ENCODE peak calls at places on chromosome 13, in five cellular contexts. J is neural progenitor cell, F is fibroblast of lung, W is PC-9, O is GM12878. D is an unnamed sample.

GRCh38 chr13:98925949-98926348 is 51.9 kb downstream of the DOCK9 start:
- DNase-seq in J (no peak), F (no peak), W (no peak), O (no peak), D (no peak)

GRCh38 chr13:81577601-81578000 is 1236.7 kb upstream of the SPRY2 start:
- DNase-seq in J (no peak), F (no peak), W (no peak), O (no peak), D (no peak)

GRCh38 chr13:30338331-30338851 is 31.0 kb upstream of the KATNAL1 start:
- DNase-seq in J (no peak), F (peak; percentile 14), W (peak; percentile 43), O (no peak), D (no peak)

GRCh38 chr13:20151016-20151415 is 9.8 kb downstream of the GJA3 start:
- DNase-seq in J (no peak), F (no peak), W (no peak), O (no peak), D (no peak)

GRCh38 chr13:63910406-63910957 is 2494.8 kb upstream of the PCDH20 start:
- DNase-seq in J (peak; percentile 66), F (peak; percentile 39), W (no peak), O (no peak), D (no peak)

GRCh38 chr13:31859546-31859945 is 120.2 kb downstream of the RXFP2 start:
- DNase-seq in J (no peak), F (no peak), W (no peak), O (no peak), D (no peak)

GRCh38 chr13:30341815-30342570 is 34.6 kb upstream of the KATNAL1 start:
- DNase-seq in J (no peak), F (peak; percentile 91), W (peak; percentile 70), O (no peak), D (peak; percentile 62)

GRCh38 chr13:20132052-20132634 is 28.7 kb downstream of the GJA3 start:
- DNase-seq in J (no peak), F (no peak), W (no peak), O (no peak), D (no peak)

GRCh38 chr13:45333973-45334922 is 6.7 kb downstream of the TPT1 start:
- DNase-seq in J (no peak), F (no peak), W (no peak), O (no peak), D (no peak)

GRCh38 chr13:51175001-51175400 is 47.2 kb upstream of the FAM124A start:
- DNase-seq in J (no peak), F (no peak), W (no peak), O (no peak), D (no peak)

GRCh38 chr13:20191902-20192469 is 752 bp downstream of the GJB2 start:
- DNase-seq in J (peak; percentile 76), F (no peak), W (peak; percentile 15), O (no peak), D (peak; percentile 75)

GRCh38 chr13:99501952-99502310 is 659 bp downstream of the TM9SF2 start:
- DNase-seq in J (no peak), F (peak; percentile 23), W (no peak), O (no peak), D (peak; percentile 55)

GRCh38 chr13:39370048-39370447 is 232.9 kb downstream of the LHFPL6 start:
- DNase-seq in J (no peak), F (no peak), W (no peak), O (no peak), D (no peak)

GRCh38 chr13:32426191-32426980 is 1.5 kb downstream of the N4BP2L1 start:
- DNase-seq in J (no peak), F (peak; percentile 31), W (no peak), O (peak; percentile 73), D (peak; percentile 43)

GRCh38 chr13:51826606-51827005 is 18.4 kb downstream of the TMEM272 start:
- DNase-seq in J (no peak), F (no peak), W (no peak), O (no peak), D (no peak)

GRCh38 chr13:112955271-112955937 is 13.6 kb upstream of the MCF2L start:
- DNase-seq in J (no peak), F (no peak), W (no peak), O (no peak), D (no peak)

GRCh38 chr13:111388851-111389500 is 68.5 kb downstream of the TEX29 start:
- DNase-seq in J (no peak), F (no peak), W (no peak), O (no peak), D (no peak)

GRCh38 chr13:38656699-38657098 is 30.2 kb upstream of the FREM2 start:
- DNase-seq in J (no peak), F (no peak), W (no peak), O (no peak), D (no peak)

GRCh38 chr13:98103942-98104880 is 38.7 kb upstream of the FARP1 start:
- DNase-seq in J (no peak), F (peak; percentile 23), W (no peak), O (no peak), D (no peak)

GRCh38 chr13:76795701-76796695 is 90.2 kb downstream of the KCTD12 start:
- DNase-seq in J (no peak), F (peak; percentile 45), W (no peak), O (no peak), D (no peak)

GRCh38 chr13:94656766-94657165 is 55.1 kb downstream of the GPR180 start:
- DNase-seq in J (no peak), F (peak; percentile 96), W (no peak), O (peak; percentile 12), D (no peak)

GRCh38 chr13:87893982-87894527 is 222.9 kb downstream of the SLITRK5 start:
- DNase-seq in J (no peak), F (no peak), W (no peak), O (no peak), D (no peak)

GRCh38 chr13:105063676-105064075 is 1471.8 kb downstream of the EFNB2 start:
- DNase-seq in J (no peak), F (no peak), W (no peak), O (no peak), D (no peak)

GRCh38 chr13:98751397-98752110 is 918 bp downstream of the SLC15A1 start:
- DNase-seq in J (peak; percentile 43), F (peak; percentile 33), W (peak; percentile 37), O (no peak), D (no peak)

GRCh38 chr13:41942462-41943094 is 18.3 kb downstream of the VWA8 start:
- DNase-seq in J (peak; percentile 72), F (peak; percentile 68), W (no peak), O (no peak), D (no peak)

GRCh38 chr13:27182844-27183497 is 11.4 kb upstream of the USP12 start:
- DNase-seq in J (no peak), F (peak; percentile 81), W (peak; percentile 66), O (no peak), D (peak; percentile 19)

GRCh38 chr13:94696171-94696570 is 16.2 kb downstream of the SOX21 start:
- DNase-seq in J (no peak), F (no peak), W (no peak), O (no peak), D (no peak)

GRCh38 chr13:65971541-65971940 is 1258.6 kb downstream of the PCDH9 start:
- DNase-seq in J (peak; percentile 38), F (no peak), W (no peak), O (no peak), D (no peak)

GRCh38 chr13:44306401-44307192 is 67.0 kb upstream of the SERP2 start:
- DNase-seq in J (peak; percentile 52), F (peak; percentile 98), W (peak; percentile 62), O (no peak), D (peak; percentile 58)

GRCh38 chr13:92187378-92187989 is 789.1 kb downstream of the GPC5 start:
- DNase-seq in J (peak; percentile 52), F (peak; percentile 62), W (no peak), O (no peak), D (peak; percentile 28)

GRCh38 chr13:51758691-51759090 is 45.3 kb downstream of the DHRS12 start:
- DNase-seq in J (no peak), F (no peak), W (no peak), O (no peak), D (no peak)

GRCh38 chr13:110055089-110055488 is 251.9 kb downstream of the COL4A1 start:
- DNase-seq in J (no peak), F (no peak), W (no peak), O (no peak), D (no peak)

GRCh38 chr13:44219808-44220544 is 153.6 kb upstream of the SERP2 start:
- DNase-seq in J (no peak), F (peak; percentile 68), W (no peak), O (no peak), D (no peak)

GRCh38 chr13:23463631-23464030 is 30.1 kb upstream of the SACS start:
- DNase-seq in J (no peak), F (no peak), W (no peak), O (no peak), D (no peak)

GRCh38 chr13:23467932-23468278 is 34.4 kb upstream of the SACS start:
- DNase-seq in J (no peak), F (no peak), W (no peak), O (no peak), D (no peak)

GRCh38 chr13:23467048-23467931 is 33.8 kb upstream of the SACS start:
- DNase-seq in J (peak; percentile 21), F (peak; percentile 8), W (no peak), O (no peak), D (no peak)

GRCh38 chr13:23468811-23469210 is 35.3 kb upstream of the SACS start:
- DNase-seq in J (no peak), F (no peak), W (no peak), O (no peak), D (no peak)

GRCh38 chr13:23466144-23467002 is 32.9 kb upstream of the SACS start:
- DNase-seq in J (peak; percentile 85), F (peak; percentile 88), W (peak; percentile 42), O (peak; percentile 73), D (peak; percentile 46)
- TF ChIP-seq CTCF in J (peak; percentile 65), F (peak; percentile 55), W (peak; percentile 66), O (peak; percentile 44), D (no peak)

DNA sequence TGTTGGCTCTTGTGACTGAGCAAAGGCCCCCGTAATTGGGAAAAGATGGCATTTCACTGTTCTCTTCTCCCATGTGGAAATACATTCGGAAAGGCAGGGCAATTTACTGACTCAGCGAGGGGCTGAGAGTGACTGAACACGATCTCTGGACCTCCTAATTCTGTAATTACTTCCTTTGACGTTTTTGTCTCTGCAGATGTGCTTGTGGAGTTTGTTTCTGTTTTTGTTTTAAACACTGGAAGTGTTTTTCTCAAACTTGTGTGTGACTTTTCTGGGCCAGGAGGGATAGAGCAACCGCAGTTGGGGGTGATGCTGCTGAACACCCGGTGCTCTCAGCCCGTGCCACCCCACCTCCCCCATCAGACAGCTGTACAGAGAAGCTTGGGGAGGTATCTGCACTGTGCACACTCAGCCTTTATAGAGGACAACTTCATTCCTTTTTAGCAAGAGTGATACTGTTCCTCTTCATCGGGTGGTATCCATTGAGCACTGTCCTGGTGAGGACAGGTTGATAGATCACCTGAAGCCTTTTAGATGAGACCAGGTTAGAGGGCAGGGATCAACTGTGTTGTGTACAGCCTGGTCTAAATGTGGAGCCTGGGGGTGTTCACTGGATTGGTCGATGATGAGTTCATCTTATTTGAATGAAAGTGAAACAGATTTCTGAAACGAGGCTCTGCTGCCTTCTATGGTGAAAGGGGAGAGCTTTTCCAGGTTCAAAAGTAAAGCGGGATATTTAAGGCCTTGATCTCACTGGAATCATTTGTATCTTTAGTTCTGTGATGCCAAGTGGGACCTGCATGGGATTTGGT is 117.4 kb downstream of the ESD start:
- DNase-seq in J (peak; percentile 39), F (peak; percentile 76), W (no peak), O (peak; percentile 53), D (no peak)
- H3K4me3 ChIP-seq in J (no peak overlapping the region), F (peak overlapping the region; percentile 53), W (no peak overlapping the region), O (peak overlapping the region; percentile 56), D (no peak overlapping the region)

GRCh38 chr13:114314074-114314912 is at the start of gene CHAMP1:
- DNase-seq in J (peak; percentile 95), F (peak; percentile 96), W (peak; percentile 95), O (peak; percentile 73), D (peak; percentile 95)
- TF ChIP-seq CTCF in J (peak; percentile 14), F (no peak), W (no peak), O (peak; percentile 12), D (no peak)

GRCh38 chr13:33671560-33671959 is 146.4 kb upstream of the RFC3 start:
- DNase-seq in J (no peak), F (no peak), W (no peak), O (no peak), D (no peak)
- H3K4me3 ChIP-seq in J (no peak overlapping the region), F (no peak overlapping the region), W (no peak overlapping the region), O (no peak overlapping the region), D (no peak overlapping the region)